ENCODE peak calls at places on chromosome 18, in six cellular contexts. One of them, this sample, is unnamed.

GRCh38 chr18:37701967-37702366 is 136.4 kb upstream of the CELF4 start:
- DNase-seq in CD8-positive, alpha-beta T cell: no peak
- DNase-seq in CD4-positive, alpha-beta T cell: no peak
- DNase-seq in IMR-90: no peak
- DNase-seq in heart right ventricle: no peak
- DNase-seq in A549: no peak
- DNase-seq in this sample: no peak

GRCh38 chr18:51668101-51668500 is 470.6 kb upstream of the MEX3C start:
- DNase-seq in heart right ventricle: peak
- DNase-seq in A549: peak
- DNase-seq in CD8-positive, alpha-beta T cell: no peak
- DNase-seq in CD4-positive, alpha-beta T cell: peak
- DNase-seq in IMR-90: peak
- DNase-seq in this sample: no peak

GRCh38 chr18:74370163-74370562 is 54.5 kb downstream of the C18orf63 start:
- DNase-seq in heart right ventricle: no peak
- DNase-seq in CD8-positive, alpha-beta T cell: no peak
- DNase-seq in CD4-positive, alpha-beta T cell: no peak
- DNase-seq in A549: no peak
- DNase-seq in IMR-90: no peak
- DNase-seq in this sample: no peak

GRCh38 chr18:50341443-50341842 is 33.4 kb upstream of the SKA1 start:
- DNase-seq in A549: no peak
- DNase-seq in CD8-positive, alpha-beta T cell: no peak
- DNase-seq in CD4-positive, alpha-beta T cell: no peak
- DNase-seq in heart right ventricle: no peak
- DNase-seq in IMR-90: no peak
- DNase-seq in this sample: no peak

GRCh38 chr18:53458944-53459580 is 765.4 kb downstream of the MBD2 start:
- DNase-seq in CD8-positive, alpha-beta T cell: no peak
- DNase-seq in A549: no peak
- DNase-seq in IMR-90: no peak
- DNase-seq in CD4-positive, alpha-beta T cell: no peak
- DNase-seq in heart right ventricle: peak
- DNase-seq in this sample: no peak

GRCh38 chr18:47557160-47557559 is 305.7 kb upstream of the SKOR2 start:
- DNase-seq in CD4-positive, alpha-beta T cell: no peak
- DNase-seq in A549: no peak
- DNase-seq in CD8-positive, alpha-beta T cell: no peak
- DNase-seq in heart right ventricle: no peak
- DNase-seq in IMR-90: no peak
- DNase-seq in this sample: no peak

GRCh38 chr18:50926521-50926920 is 41.3 kb upstream of the ELAC1 start:
- DNase-seq in A549: no peak
- DNase-seq in CD8-positive, alpha-beta T cell: no peak
- DNase-seq in heart right ventricle: no peak
- DNase-seq in IMR-90: no peak
- DNase-seq in CD4-positive, alpha-beta T cell: no peak
- DNase-seq in this sample: no peak

GRCh38 chr18:42048150-42048549 is 93.1 kb downstream of the PIK3C3 start:
- DNase-seq in heart right ventricle: no peak
- DNase-seq in CD4-positive, alpha-beta T cell: no peak
- DNase-seq in CD8-positive, alpha-beta T cell: no peak
- DNase-seq in A549: peak
- DNase-seq in IMR-90: peak
- DNase-seq in this sample: no peak

GRCh38 chr18:51321696-51322095 is 124.2 kb upstream of the MEX3C start:
- DNase-seq in CD4-positive, alpha-beta T cell: no peak
- DNase-seq in heart right ventricle: no peak
- DNase-seq in IMR-90: no peak
- DNase-seq in CD8-positive, alpha-beta T cell: no peak
- DNase-seq in A549: no peak
- DNase-seq in this sample: no peak

GRCh38 chr18:23648930-23649622 is 13.6 kb downstream of the ANKRD29 start:
- DNase-seq in A549: no peak
- DNase-seq in heart right ventricle: no peak
- DNase-seq in IMR-90: no peak
- DNase-seq in CD4-positive, alpha-beta T cell: no peak
- DNase-seq in CD8-positive, alpha-beta T cell: no peak
- DNase-seq in this sample: no peak

GRCh38 chr18:23652232-23652631 is 10.5 kb downstream of the ANKRD29 start:
- DNase-seq in CD8-positive, alpha-beta T cell: no peak
- DNase-seq in CD4-positive, alpha-beta T cell: no peak
- DNase-seq in heart right ventricle: no peak
- DNase-seq in A549: no peak
- DNase-seq in IMR-90: no peak
- DNase-seq in this sample: no peak

GRCh38 chr18:23646282-23646681 is 16.4 kb downstream of the ANKRD29 start:
- DNase-seq in A549: no peak
- DNase-seq in CD8-positive, alpha-beta T cell: no peak
- DNase-seq in heart right ventricle: no peak
- DNase-seq in IMR-90: no peak
- DNase-seq in CD4-positive, alpha-beta T cell: no peak
- DNase-seq in this sample: no peak

GRCh38 chr18:23648456-23648855 is 14.3 kb downstream of the ANKRD29 start:
- DNase-seq in A549: no peak
- DNase-seq in CD8-positive, alpha-beta T cell: no peak
- DNase-seq in CD4-positive, alpha-beta T cell: no peak
- DNase-seq in IMR-90: no peak
- DNase-seq in heart right ventricle: no peak
- DNase-seq in this sample: no peak

DNA sequence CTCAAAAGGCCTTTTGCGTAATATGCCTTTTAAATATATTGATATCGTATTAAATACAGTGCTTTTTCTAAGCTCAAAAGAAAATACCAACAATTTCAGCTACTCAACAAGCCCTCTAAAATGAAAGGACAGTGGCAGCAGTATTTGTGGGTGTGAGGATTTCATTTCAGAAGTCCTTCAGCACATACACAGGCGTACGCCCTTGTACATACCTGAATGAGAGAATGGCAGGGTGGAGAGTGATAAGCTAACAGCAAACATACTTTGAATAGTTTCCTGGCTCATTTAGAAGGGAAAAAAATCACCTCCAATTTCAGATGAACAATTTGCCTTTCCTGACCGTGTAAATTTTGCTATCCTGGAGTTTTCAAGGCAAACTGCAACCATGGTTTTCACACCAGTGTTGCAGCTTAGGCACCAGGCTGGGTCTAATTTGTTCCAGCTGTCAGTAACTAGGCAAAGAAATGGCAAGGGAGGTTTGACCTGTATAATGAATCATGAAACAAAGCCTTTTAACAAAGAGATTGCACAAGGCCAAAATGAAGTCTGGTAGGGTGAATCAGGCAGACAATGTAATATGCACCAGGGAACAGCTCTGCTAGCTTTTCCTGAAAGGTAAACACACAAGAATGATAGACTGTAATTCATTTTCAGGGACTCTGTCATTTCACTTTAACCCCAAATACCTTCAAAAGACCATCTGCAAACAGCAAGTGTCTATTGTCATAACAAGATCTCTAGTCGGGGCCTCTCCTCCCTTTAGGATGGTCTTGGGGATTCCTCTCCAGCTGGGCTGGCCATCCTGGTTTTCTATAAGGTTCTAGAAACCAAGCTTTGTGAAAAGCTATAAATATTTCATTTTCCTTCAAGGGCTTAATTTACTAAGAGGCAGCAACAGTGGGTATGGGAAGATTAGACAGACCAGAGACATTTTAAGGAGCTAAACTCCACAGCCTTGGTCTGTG is 11.5 kb downstream of the ANKRD29 start:
- DNase-seq in CD4-positive, alpha-beta T cell: no peak
- DNase-seq in heart right ventricle: no peak
- DNase-seq in CD8-positive, alpha-beta T cell: no peak
- DNase-seq in A549: peak
- DNase-seq in IMR-90: peak
- DNase-seq in this sample: no peak
- H3K27ac ChIP-seq in CD4-positive, alpha-beta T cell: no peak
- H3K27ac ChIP-seq in heart right ventricle: peak
- H3K27ac ChIP-seq in CD8-positive, alpha-beta T cell: no peak
- H3K27ac ChIP-seq in A549: peak
- H3K27ac ChIP-seq in IMR-90: no peak
- H3K27ac ChIP-seq in this sample: peak

GRCh38 chr18:22172594-22173049 is 3.2 kb downstream of the GATA6 start:
- DNase-seq in CD4-positive, alpha-beta T cell: no peak
- DNase-seq in A549: no peak
- DNase-seq in CD8-positive, alpha-beta T cell: no peak
- DNase-seq in IMR-90: no peak
- DNase-seq in heart right ventricle: no peak
- DNase-seq in this sample: peak
- H3K27ac ChIP-seq in CD4-positive, alpha-beta T cell: no peak
- H3K27ac ChIP-seq in A549: no peak
- H3K27ac ChIP-seq in CD8-positive, alpha-beta T cell: no peak
- H3K27ac ChIP-seq in IMR-90: no peak
- H3K27ac ChIP-seq in heart right ventricle: peak
- H3K27ac ChIP-seq in this sample: peak

DNA sequence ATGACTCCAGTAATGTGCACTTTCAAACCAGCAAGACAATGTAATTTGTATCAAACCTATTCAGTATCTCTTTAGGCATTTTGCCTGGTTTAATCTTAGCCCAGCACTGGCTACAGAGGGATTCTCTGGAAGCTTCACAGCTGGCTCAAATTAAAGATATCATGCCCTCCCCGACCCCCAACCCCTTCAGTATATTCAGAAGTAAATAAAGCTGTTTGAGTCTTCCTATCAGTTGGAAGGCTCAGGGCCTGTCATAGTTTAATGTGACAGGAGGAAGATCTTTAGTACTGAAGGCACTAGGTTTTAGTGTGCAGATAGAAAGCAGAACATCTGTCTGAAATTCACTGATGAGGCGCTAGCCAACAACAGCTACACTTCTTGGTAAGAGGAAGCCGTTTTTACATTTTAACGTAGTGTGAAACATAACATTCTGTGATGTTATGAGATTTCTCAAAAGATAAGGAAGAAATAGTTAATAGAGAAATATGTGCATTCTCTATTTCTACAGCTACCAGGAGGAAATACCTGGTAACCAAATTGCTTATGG is 969.1 kb upstream of the CDH2 start:
- DNase-seq in CD4-positive, alpha-beta T cell: no peak
- DNase-seq in CD8-positive, alpha-beta T cell: no peak
- DNase-seq in A549: no peak
- DNase-seq in IMR-90: no peak
- DNase-seq in heart right ventricle: no peak
- DNase-seq in this sample: no peak
- H3K27ac ChIP-seq in CD4-positive, alpha-beta T cell: no peak
- H3K27ac ChIP-seq in CD8-positive, alpha-beta T cell: no peak
- H3K27ac ChIP-seq in A549: no peak
- H3K27ac ChIP-seq in IMR-90: no peak
- H3K27ac ChIP-seq in heart right ventricle: no peak
- H3K27ac ChIP-seq in this sample: no peak

DNA sequence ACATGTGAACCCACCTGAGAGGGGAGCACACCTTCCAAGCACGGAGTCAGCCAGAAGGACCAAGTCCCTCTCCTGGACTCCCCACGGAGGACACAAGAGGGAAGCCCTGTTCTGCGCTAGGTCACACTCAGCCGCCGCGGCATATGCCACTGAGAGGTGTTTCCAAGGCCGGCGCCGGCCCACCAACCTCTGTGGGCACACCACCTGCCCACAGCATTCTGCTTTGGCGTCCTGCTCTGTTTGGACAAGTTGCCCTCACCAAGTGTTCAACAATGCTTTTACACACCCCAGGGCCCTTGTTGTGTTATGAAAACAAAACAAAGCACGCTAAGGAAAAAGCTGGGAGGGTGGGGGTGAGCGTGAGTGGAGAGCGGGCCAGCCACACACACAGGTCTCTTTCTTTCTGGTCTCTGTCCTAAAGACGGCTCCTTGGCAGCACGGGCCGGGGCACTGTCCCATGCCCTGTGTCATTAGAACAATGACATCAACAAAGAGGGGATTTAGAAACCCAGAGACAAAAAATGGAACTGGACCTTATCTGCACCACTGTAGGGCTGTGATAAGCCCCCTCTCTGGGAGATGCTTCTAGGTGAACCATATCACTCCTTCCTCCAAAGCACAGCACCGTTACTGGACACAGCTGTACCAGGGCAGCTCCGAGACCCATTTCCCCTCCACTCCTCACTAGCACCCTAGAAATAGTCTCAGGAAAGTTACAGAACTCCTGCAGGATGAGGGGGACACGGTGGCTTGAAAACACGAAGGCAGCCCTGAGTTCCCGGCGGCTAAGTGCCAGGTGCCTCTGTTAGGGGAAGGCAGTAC is 17.0 kb downstream of the SMAD7 start:
- DNase-seq in IMR-90: no peak
- DNase-seq in CD8-positive, alpha-beta T cell: no peak
- DNase-seq in CD4-positive, alpha-beta T cell: no peak
- DNase-seq in A549: no peak
- DNase-seq in heart right ventricle: no peak
- DNase-seq in this sample: no peak
- H3K27ac ChIP-seq in IMR-90: peak
- H3K27ac ChIP-seq in CD8-positive, alpha-beta T cell: no peak
- H3K27ac ChIP-seq in CD4-positive, alpha-beta T cell: no peak
- H3K27ac ChIP-seq in A549: peak
- H3K27ac ChIP-seq in heart right ventricle: peak
- H3K27ac ChIP-seq in this sample: peak

GRCh38 chr18:58949031-58949430 is 84.4 kb downstream of the ZNF532 start:
- DNase-seq in CD4-positive, alpha-beta T cell: no peak
- DNase-seq in heart right ventricle: no peak
- DNase-seq in CD8-positive, alpha-beta T cell: no peak
- DNase-seq in A549: no peak
- DNase-seq in IMR-90: no peak
- DNase-seq in this sample: no peak
- H3K27ac ChIP-seq in CD4-positive, alpha-beta T cell: no peak
- H3K27ac ChIP-seq in heart right ventricle: peak
- H3K27ac ChIP-seq in CD8-positive, alpha-beta T cell: no peak
- H3K27ac ChIP-seq in A549: no peak
- H3K27ac ChIP-seq in IMR-90: no peak
- H3K27ac ChIP-seq in this sample: no peak

GRCh38 chr18:55908790-55909408 is 320.9 kb upstream of the TCF4 start:
- DNase-seq in A549: no peak
- DNase-seq in CD8-positive, alpha-beta T cell: no peak
- DNase-seq in heart right ventricle: no peak
- DNase-seq in CD4-positive, alpha-beta T cell: no peak
- DNase-seq in IMR-90: peak
- DNase-seq in this sample: no peak

GRCh38 chr18:55906533-55906932 is 318.5 kb upstream of the TCF4 start:
- DNase-seq in IMR-90: no peak
- DNase-seq in CD8-positive, alpha-beta T cell: no peak
- DNase-seq in CD4-positive, alpha-beta T cell: no peak
- DNase-seq in A549: no peak
- DNase-seq in heart right ventricle: no peak
- DNase-seq in this sample: no peak

GRCh38 chr18:55910328-55910727 is 322.3 kb upstream of the TCF4 start:
- DNase-seq in CD4-positive, alpha-beta T cell: no peak
- DNase-seq in IMR-90: peak
- DNase-seq in heart right ventricle: no peak
- DNase-seq in CD8-positive, alpha-beta T cell: no peak
- DNase-seq in A549: no peak
- DNase-seq in this sample: no peak

GRCh38 chr18:55903911-55904310 is 315.9 kb upstream of the TCF4 start:
- DNase-seq in heart right ventricle: no peak
- DNase-seq in CD4-positive, alpha-beta T cell: no peak
- DNase-seq in A549: no peak
- DNase-seq in CD8-positive, alpha-beta T cell: no peak
- DNase-seq in IMR-90: no peak
- DNase-seq in this sample: no peak

GRCh38 chr18:55907352-55908045 is 319.5 kb upstream of the TCF4 start:
- DNase-seq in CD4-positive, alpha-beta T cell: no peak
- DNase-seq in IMR-90: peak
- DNase-seq in heart right ventricle: peak
- DNase-seq in CD8-positive, alpha-beta T cell: no peak
- DNase-seq in A549: no peak
- DNase-seq in this sample: no peak
- H3K27ac ChIP-seq in CD4-positive, alpha-beta T cell: no peak
- H3K27ac ChIP-seq in IMR-90: no peak
- H3K27ac ChIP-seq in heart right ventricle: peak
- H3K27ac ChIP-seq in CD8-positive, alpha-beta T cell: no peak
- H3K27ac ChIP-seq in A549: no peak
- H3K27ac ChIP-seq in this sample: no peak

GRCh38 chr18:22701795-22702194 is 231.3 kb upstream of the RBBP8 start:
- DNase-seq in CD4-positive, alpha-beta T cell: no peak
- DNase-seq in A549: no peak
- DNase-seq in CD8-positive, alpha-beta T cell: no peak
- DNase-seq in IMR-90: no peak
- DNase-seq in heart right ventricle: no peak
- DNase-seq in this sample: no peak
- H3K27ac ChIP-seq in CD4-positive, alpha-beta T cell: no peak
- H3K27ac ChIP-seq in A549: no peak
- H3K27ac ChIP-seq in CD8-positive, alpha-beta T cell: no peak
- H3K27ac ChIP-seq in IMR-90: no peak
- H3K27ac ChIP-seq in heart right ventricle: no peak
- H3K27ac ChIP-seq in this sample: no peak

This sample was measured in left lung.